ENCODE peak calls at places on chromosome 6, in four cellular contexts. One of them, this sample, is unnamed.

GRCh38 chr6:104958720-104959452 is 2.0 kb downstream of the LIN28B start:
- DNase-seq in left ventricle myocardium inferior: no peak
- DNase-seq in psoas muscle: no peak
- DNase-seq in cardiac muscle cell: no peak
- DNase-seq in this sample: no peak

GRCh38 chr6:151087861-151088598 is 151.7 kb upstream of the AKAP12 start:
- DNase-seq in left ventricle myocardium inferior: peak; percentile 75
- DNase-seq in psoas muscle: no peak
- DNase-seq in cardiac muscle cell: peak; percentile 96
- DNase-seq in this sample: no peak

GRCh38 chr6:68695838-68696237 is 60.8 kb downstream of the ADGRB3 start:
- DNase-seq in left ventricle myocardium inferior: no peak
- DNase-seq in psoas muscle: no peak
- DNase-seq in cardiac muscle cell: no peak
- DNase-seq in this sample: no peak

GRCh38 chr6:125924169-125924568 is 32.4 kb upstream of the HINT3 start:
- DNase-seq in left ventricle myocardium inferior: no peak
- DNase-seq in psoas muscle: no peak
- DNase-seq in cardiac muscle cell: no peak
- DNase-seq in this sample: no peak

GRCh38 chr6:125132058-125132457 is 21.5 kb upstream of the TPD52L1 start:
- DNase-seq in left ventricle myocardium inferior: no peak
- DNase-seq in psoas muscle: no peak
- DNase-seq in cardiac muscle cell: peak; percentile 44
- DNase-seq in this sample: no peak

GRCh38 chr6:36769676-36770499 is 69.4 kb downstream of the CPNE5 start:
- DNase-seq in left ventricle myocardium inferior: no peak
- DNase-seq in psoas muscle: peak; percentile 52
- DNase-seq in cardiac muscle cell: peak; percentile 67
- DNase-seq in this sample: no peak

GRCh38 chr6:13914346-13914745 is 10.4 kb upstream of the RNF182 start:
- DNase-seq in left ventricle myocardium inferior: no peak
- DNase-seq in psoas muscle: no peak
- DNase-seq in cardiac muscle cell: peak; percentile 21
- DNase-seq in this sample: no peak

GRCh38 chr6:11815231-11815630 is 36.6 kb upstream of the ADTRP start:
- DNase-seq in left ventricle myocardium inferior: no peak
- DNase-seq in psoas muscle: no peak
- DNase-seq in cardiac muscle cell: peak; percentile 12
- DNase-seq in this sample: no peak

GRCh38 chr6:35016417-35017221 is 124.5 kb downstream of the TCP11 start:
- DNase-seq in left ventricle myocardium inferior: peak; percentile 58
- DNase-seq in psoas muscle: peak; percentile 56
- DNase-seq in cardiac muscle cell: peak; percentile 55
- DNase-seq in this sample: no peak

GRCh38 chr6:21748343-21749063 is 155.0 kb downstream of the SOX4 start:
- DNase-seq in left ventricle myocardium inferior: no peak
- DNase-seq in psoas muscle: no peak
- DNase-seq in cardiac muscle cell: peak; percentile 64
- DNase-seq in this sample: no peak

GRCh38 chr6:15621203-15622044 is 41.4 kb downstream of the DTNBP1 start:
- DNase-seq in left ventricle myocardium inferior: peak; percentile 63
- DNase-seq in psoas muscle: peak; percentile 65
- DNase-seq in cardiac muscle cell: peak; percentile 48
- DNase-seq in this sample: no peak

GRCh38 chr6:31725502-31726350 is 2.6 kb downstream of the MPIG6B start:
- DNase-seq in left ventricle myocardium inferior: no peak
- DNase-seq in psoas muscle: no peak
- DNase-seq in cardiac muscle cell: peak; percentile 75
- DNase-seq in this sample: no peak

GRCh38 chr6:135195522-135195921 is 14.4 kb downstream of the MYB start:
- DNase-seq in left ventricle myocardium inferior: no peak
- DNase-seq in psoas muscle: no peak
- DNase-seq in cardiac muscle cell: no peak
- DNase-seq in this sample: no peak

GRCh38 chr6:27145731-27146455 is 101.6 kb upstream of the PRSS16 start:
- DNase-seq in left ventricle myocardium inferior: peak; percentile 65
- DNase-seq in psoas muscle: peak; percentile 76
- DNase-seq in cardiac muscle cell: peak; percentile 94
- DNase-seq in this sample: peak; percentile 62

GRCh38 chr6:158816329-158816728 is 2.8 kb downstream of the EZR start:
- DNase-seq in left ventricle myocardium inferior: no peak
- DNase-seq in psoas muscle: no peak
- DNase-seq in cardiac muscle cell: no peak
- DNase-seq in this sample: no peak

GRCh38 chr6:158807515-158808441 is 11.4 kb downstream of the EZR start:
- DNase-seq in left ventricle myocardium inferior: no peak
- DNase-seq in psoas muscle: no peak
- DNase-seq in cardiac muscle cell: no peak
- DNase-seq in this sample: no peak

GRCh38 chr6:132765560-132765959 is 7.9 kb upstream of the VNN2 start:
- DNase-seq in left ventricle myocardium inferior: no peak
- DNase-seq in psoas muscle: no peak
- DNase-seq in cardiac muscle cell: no peak
- DNase-seq in this sample: no peak

GRCh38 chr6:28978959-28979561 is 26.1 kb downstream of the ZNF311 start:
- DNase-seq in left ventricle myocardium inferior: no peak
- DNase-seq in psoas muscle: no peak
- DNase-seq in cardiac muscle cell: no peak
- DNase-seq in this sample: no peak

GRCh38 chr6:2581611-2582010 is 169.1 kb downstream of the MYLK4 start:
- DNase-seq in left ventricle myocardium inferior: no peak
- DNase-seq in psoas muscle: no peak
- DNase-seq in cardiac muscle cell: no peak
- DNase-seq in this sample: no peak

GRCh38 chr6:117545161-117545595 is 57.1 kb downstream of the GOPC start:
- DNase-seq in left ventricle myocardium inferior: no peak
- DNase-seq in psoas muscle: no peak
- DNase-seq in cardiac muscle cell: no peak
- DNase-seq in this sample: no peak

GRCh38 chr6:21529431-21529830 is 64.1 kb upstream of the SOX4 start:
- DNase-seq in left ventricle myocardium inferior: no peak
- DNase-seq in psoas muscle: no peak
- DNase-seq in cardiac muscle cell: no peak
- DNase-seq in this sample: no peak

GRCh38 chr6:17703256-17703694 is 3.5 kb downstream of the NUP153 start:
- DNase-seq in left ventricle myocardium inferior: no peak
- DNase-seq in psoas muscle: no peak
- DNase-seq in cardiac muscle cell: peak; percentile 93
- DNase-seq in this sample: no peak

GRCh38 chr6:120826253-120826652 is 508.0 kb downstream of the TBC1D32 start:
- DNase-seq in left ventricle myocardium inferior: no peak
- DNase-seq in psoas muscle: no peak
- DNase-seq in cardiac muscle cell: peak; percentile 1
- DNase-seq in this sample: no peak

GRCh38 chr6:13398421-13398994 is 70.2 kb upstream of the TBC1D7 start:
- DNase-seq in left ventricle myocardium inferior: no peak
- DNase-seq in psoas muscle: no peak
- DNase-seq in cardiac muscle cell: no peak
- DNase-seq in this sample: no peak

GRCh38 chr6:155432293-155432692 is 23.3 kb downstream of the NOX3 start:
- DNase-seq in left ventricle myocardium inferior: no peak
- DNase-seq in psoas muscle: no peak
- DNase-seq in cardiac muscle cell: no peak
- DNase-seq in this sample: no peak

GRCh38 chr6:166862287-166862977 is 93.9 kb downstream of the RNASET2 start:
- DNase-seq in left ventricle myocardium inferior: no peak
- DNase-seq in psoas muscle: no peak
- DNase-seq in cardiac muscle cell: peak; percentile 5
- DNase-seq in this sample: no peak

GRCh38 chr6:146785001-146785585 is 186.3 kb downstream of the ADGB start:
- DNase-seq in left ventricle myocardium inferior: no peak
- DNase-seq in psoas muscle: no peak
- DNase-seq in cardiac muscle cell: peak; percentile 66
- DNase-seq in this sample: no peak

GRCh38 chr6:157611406-157611805 is 211.6 kb upstream of the SNX9 start:
- DNase-seq in left ventricle myocardium inferior: no peak
- DNase-seq in psoas muscle: no peak
- DNase-seq in cardiac muscle cell: no peak
- DNase-seq in this sample: no peak

GRCh38 chr6:147322299-147323162 is 118.3 kb downstream of the STXBP5 start:
- DNase-seq in left ventricle myocardium inferior: no peak
- DNase-seq in psoas muscle: no peak
- DNase-seq in cardiac muscle cell: peak; percentile 61
- DNase-seq in this sample: no peak

GRCh38 chr6:103707596-103708325 is 1152.0 kb downstream of the HACE1 start:
- DNase-seq in left ventricle myocardium inferior: no peak
- DNase-seq in psoas muscle: no peak
- DNase-seq in cardiac muscle cell: no peak
- DNase-seq in this sample: no peak

GRCh38 chr6:144232434-144233223 is 52.5 kb upstream of the UTRN start:
- DNase-seq in left ventricle myocardium inferior: no peak
- DNase-seq in psoas muscle: no peak
- DNase-seq in cardiac muscle cell: no peak
- DNase-seq in this sample: no peak

GRCh38 chr6:53165333-53165732 is 16.7 kb upstream of the GCM1 start:
- DNase-seq in left ventricle myocardium inferior: no peak
- DNase-seq in psoas muscle: no peak
- DNase-seq in cardiac muscle cell: no peak
- DNase-seq in this sample: no peak

GRCh38 chr6:53171605-53172467 is 23.2 kb upstream of the GCM1 start:
- DNase-seq in left ventricle myocardium inferior: peak; percentile 86
- DNase-seq in psoas muscle: peak; percentile 92
- DNase-seq in cardiac muscle cell: peak; percentile 88
- DNase-seq in this sample: peak; percentile 97

GRCh38 chr6:53172468-53172803 is 23.8 kb upstream of the GCM1 start:
- DNase-seq in left ventricle myocardium inferior: no peak
- DNase-seq in psoas muscle: no peak
- DNase-seq in cardiac muscle cell: no peak
- DNase-seq in this sample: no peak

GRCh38 chr6:53168516-53169257 is 20.0 kb upstream of the GCM1 start:
- DNase-seq in left ventricle myocardium inferior: no peak
- DNase-seq in psoas muscle: no peak
- DNase-seq in cardiac muscle cell: peak; percentile 64
- DNase-seq in this sample: no peak
- H3K27ac ChIP-seq in left ventricle myocardium inferior: no peak overlapping the region
- H3K27ac ChIP-seq in psoas muscle: no peak overlapping the region
- H3K27ac ChIP-seq in cardiac muscle cell: no peak overlapping the region
- H3K27ac ChIP-seq in this sample: no peak overlapping the region

GRCh38 chr6:138031850-138032249 is 75.4 kb downstream of the PERP start:
- DNase-seq in left ventricle myocardium inferior: no peak
- DNase-seq in psoas muscle: no peak
- DNase-seq in cardiac muscle cell: no peak
- DNase-seq in this sample: no peak

GRCh38 chr6:138035070-138035469 is 72.1 kb downstream of the PERP start:
- DNase-seq in left ventricle myocardium inferior: no peak
- DNase-seq in psoas muscle: no peak
- DNase-seq in cardiac muscle cell: no peak
- DNase-seq in this sample: no peak

GRCh38 chr6:138032571-138032970 is 74.6 kb downstream of the PERP start:
- DNase-seq in left ventricle myocardium inferior: no peak
- DNase-seq in psoas muscle: no peak
- DNase-seq in cardiac muscle cell: no peak
- DNase-seq in this sample: no peak

GRCh38 chr6:138036111-138036510 is 71.1 kb downstream of the PERP start:
- DNase-seq in left ventricle myocardium inferior: no peak
- DNase-seq in psoas muscle: no peak
- DNase-seq in cardiac muscle cell: no peak
- DNase-seq in this sample: no peak

DNA sequence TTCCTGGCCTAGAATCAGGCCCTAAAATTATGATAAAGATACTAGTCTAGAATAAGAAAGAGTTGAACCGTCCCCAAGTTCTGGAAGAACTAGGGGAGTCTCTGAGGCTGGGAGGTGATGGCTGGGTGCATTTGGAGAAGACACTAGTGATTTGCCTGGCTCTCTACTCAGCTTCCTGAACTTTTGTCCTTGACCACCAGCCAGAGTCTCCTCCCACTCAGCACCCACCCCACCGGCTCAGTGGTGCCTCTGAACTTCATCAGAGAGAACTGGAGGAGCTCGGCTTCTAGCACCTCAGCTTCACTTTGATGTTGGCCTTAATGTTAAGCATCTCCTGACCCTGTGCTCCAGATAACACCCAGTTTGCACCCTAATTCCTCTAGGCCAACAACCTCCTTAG is 73.0 kb downstream of the PERP start:
- DNase-seq in left ventricle myocardium inferior: no peak
- DNase-seq in psoas muscle: no peak
- DNase-seq in cardiac muscle cell: no peak
- DNase-seq in this sample: no peak
- H3K4me1 ChIP-seq in left ventricle myocardium inferior: peaks cover 10% of the 10 kb centered on the region
- H3K4me1 ChIP-seq in psoas muscle: no peaks in the 10 kb centered on the region
- H3K4me1 ChIP-seq in cardiac muscle cell: peaks cover 10% of the 10 kb centered on the region
- H3K4me1 ChIP-seq in this sample: no peaks in the 10 kb centered on the region

GRCh38 chr6:20172842-20173456 is 39.3 kb downstream of the MBOAT1 start:
- DNase-seq in left ventricle myocardium inferior: no peak
- DNase-seq in psoas muscle: no peak
- DNase-seq in cardiac muscle cell: no peak
- DNase-seq in this sample: no peak
- H3K27ac ChIP-seq in left ventricle myocardium inferior: no peak overlapping the region
- H3K27ac ChIP-seq in psoas muscle: no peak overlapping the region
- H3K27ac ChIP-seq in cardiac muscle cell: no peak overlapping the region
- H3K27ac ChIP-seq in this sample: no peak overlapping the region

DNA sequence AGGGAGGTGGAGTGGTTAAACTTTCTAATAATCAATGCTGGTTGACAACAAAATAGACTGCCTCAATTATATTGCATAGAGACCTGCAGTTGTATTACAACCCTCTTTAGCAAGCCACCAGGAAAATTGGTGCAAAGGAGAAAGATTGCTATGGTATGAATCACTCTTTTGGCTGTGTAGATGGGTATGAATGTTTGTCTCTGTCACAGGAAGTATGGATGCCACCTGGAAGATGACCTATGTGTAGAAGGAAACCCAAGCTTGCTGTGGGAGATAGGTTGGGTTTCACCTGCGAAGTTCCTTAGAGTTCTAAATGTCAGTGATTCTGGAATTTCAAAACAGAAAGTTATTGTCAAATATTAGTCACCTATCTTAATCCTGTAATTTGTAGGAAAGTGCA is 134.6 kb downstream of the SOBP start:
- DNase-seq in left ventricle myocardium inferior: no peak
- DNase-seq in psoas muscle: no peak
- DNase-seq in cardiac muscle cell: no peak
- DNase-seq in this sample: no peak
- H3K4me1 ChIP-seq in left ventricle myocardium inferior: peaks cover 31% of the 10 kb centered on the region
- H3K4me1 ChIP-seq in psoas muscle: peaks cover 50% of the 10 kb centered on the region
- H3K4me1 ChIP-seq in cardiac muscle cell: no peaks in the 10 kb centered on the region
- H3K4me1 ChIP-seq in this sample: peaks cover 19% of the 10 kb centered on the region

GRCh38 chr6:78967191-78967590 is 99.8 kb downstream of the IRAK1BP1 start:
- DNase-seq in left ventricle myocardium inferior: no peak
- DNase-seq in psoas muscle: no peak
- DNase-seq in cardiac muscle cell: no peak
- DNase-seq in this sample: no peak
- H3K27ac ChIP-seq in left ventricle myocardium inferior: no peak overlapping the region
- H3K27ac ChIP-seq in psoas muscle: no peak overlapping the region
- H3K27ac ChIP-seq in cardiac muscle cell: no peak overlapping the region
- H3K27ac ChIP-seq in this sample: no peak overlapping the region